ENCODE peak calls at places on chromosomes 16 and 17, in nine cellular contexts. One of them, this sample, is unnamed. For H3K4me1, the result is how much of the 10 kb centered on the place peaks cover.

GRCh38 chr16:72474511-72475123 is 302.7 kb upstream of the PMFBP1 start:
- DNase-seq in H1: no peak
- DNase-seq in neuronal stem cell: no peak
- DNase-seq in MM.1S: peak
- DNase-seq in IMR-90: peak
- DNase-seq in fibroblast of lung: peak
- DNase-seq in PC-3: peak
- DNase-seq in GM23248: peak
- DNase-seq in OCI-LY7: no peak
- DNase-seq in this sample: no peak

GRCh38 chr16:81694494-81695285 is 84.4 kb upstream of the PLCG2 start:
- DNase-seq in H1: no peak
- DNase-seq in neuronal stem cell: no peak
- DNase-seq in MM.1S: no peak
- DNase-seq in IMR-90: no peak
- DNase-seq in fibroblast of lung: no peak
- DNase-seq in PC-3: no peak
- DNase-seq in GM23248: no peak
- DNase-seq in OCI-LY7: no peak
- DNase-seq in this sample: no peak

GRCh38 chr16:49442805-49443204 is 69.2 kb downstream of the C16orf78 start:
- DNase-seq in H1: no peak
- DNase-seq in neuronal stem cell: no peak
- DNase-seq in MM.1S: no peak
- DNase-seq in IMR-90: no peak
- DNase-seq in fibroblast of lung: no peak
- DNase-seq in PC-3: no peak
- DNase-seq in GM23248: no peak
- DNase-seq in OCI-LY7: no peak
- DNase-seq in this sample: no peak

GRCh38 chr17:56203430-56203829 is 50.2 kb downstream of the ANKFN1 start:
- DNase-seq in H1: no peak
- DNase-seq in neuronal stem cell: no peak
- DNase-seq in MM.1S: peak
- DNase-seq in IMR-90: no peak
- DNase-seq in fibroblast of lung: no peak
- DNase-seq in PC-3: peak
- DNase-seq in GM23248: peak
- DNase-seq in OCI-LY7: peak
- DNase-seq in this sample: no peak

GRCh38 chr17:76911299-76912007 is 43.2 kb downstream of the MGAT5B start:
- DNase-seq in H1: no peak
- DNase-seq in neuronal stem cell: no peak
- DNase-seq in MM.1S: no peak
- DNase-seq in IMR-90: no peak
- DNase-seq in fibroblast of lung: no peak
- DNase-seq in PC-3: no peak
- DNase-seq in GM23248: no peak
- DNase-seq in OCI-LY7: no peak
- DNase-seq in this sample: no peak

GRCh38 chr17:57899822-57900221 is 50.0 kb upstream of the MRPS23 start:
- DNase-seq in H1: no peak
- DNase-seq in neuronal stem cell: no peak
- DNase-seq in MM.1S: no peak
- DNase-seq in IMR-90: no peak
- DNase-seq in fibroblast of lung: no peak
- DNase-seq in PC-3: peak
- DNase-seq in GM23248: peak
- DNase-seq in OCI-LY7: no peak
- DNase-seq in this sample: no peak

GRCh38 chr16:371729-372521 is 1.6 kb upstream of the MRPL28 start:
- DNase-seq in H1: no peak
- DNase-seq in neuronal stem cell: no peak
- DNase-seq in MM.1S: no peak
- DNase-seq in IMR-90: no peak
- DNase-seq in fibroblast of lung: no peak
- DNase-seq in PC-3: no peak
- DNase-seq in GM23248: no peak
- DNase-seq in OCI-LY7: no peak
- DNase-seq in this sample: no peak

GRCh38 chr17:12485361-12485911 is 180.3 kb upstream of the MYOCD start:
- DNase-seq in H1: no peak
- DNase-seq in neuronal stem cell: no peak
- DNase-seq in MM.1S: no peak
- DNase-seq in IMR-90: peak
- DNase-seq in fibroblast of lung: peak
- DNase-seq in PC-3: no peak
- DNase-seq in GM23248: no peak
- DNase-seq in OCI-LY7: no peak
- DNase-seq in this sample: no peak

GRCh38 chr17:36918260-36918691 is 19.0 kb upstream of the LHX1 start:
- DNase-seq in H1: no peak
- DNase-seq in neuronal stem cell: no peak
- DNase-seq in MM.1S: no peak
- DNase-seq in IMR-90: peak
- DNase-seq in fibroblast of lung: peak
- DNase-seq in PC-3: no peak
- DNase-seq in GM23248: peak
- DNase-seq in OCI-LY7: no peak
- DNase-seq in this sample: no peak

GRCh38 chr16:89193021-89193575 is 7.2 kb downstream of the SLC22A31 start:
- DNase-seq in H1: peak
- DNase-seq in neuronal stem cell: no peak
- DNase-seq in MM.1S: peak
- DNase-seq in IMR-90: peak
- DNase-seq in fibroblast of lung: peak
- DNase-seq in PC-3: peak
- DNase-seq in GM23248: peak
- DNase-seq in OCI-LY7: peak
- DNase-seq in this sample: peak

GRCh38 chr16:11052080-11052808 is 107.9 kb downstream of the CLEC16A start:
- DNase-seq in H1: no peak
- DNase-seq in neuronal stem cell: no peak
- DNase-seq in MM.1S: no peak
- DNase-seq in IMR-90: no peak
- DNase-seq in fibroblast of lung: no peak
- DNase-seq in PC-3: no peak
- DNase-seq in GM23248: no peak
- DNase-seq in OCI-LY7: no peak
- DNase-seq in this sample: no peak

GRCh38 chr17:59456923-59457615 is 108.3 kb upstream of the DHX40 start:
- DNase-seq in H1: no peak
- DNase-seq in neuronal stem cell: no peak
- DNase-seq in MM.1S: no peak
- DNase-seq in IMR-90: no peak
- DNase-seq in fibroblast of lung: no peak
- DNase-seq in PC-3: no peak
- DNase-seq in GM23248: no peak
- DNase-seq in OCI-LY7: no peak
- DNase-seq in this sample: no peak

GRCh38 chr16:64196444-64196843 is 925.4 kb downstream of the CDH11 start:
- DNase-seq in H1: no peak
- DNase-seq in neuronal stem cell: no peak
- DNase-seq in MM.1S: no peak
- DNase-seq in IMR-90: peak
- DNase-seq in fibroblast of lung: peak
- DNase-seq in PC-3: no peak
- DNase-seq in GM23248: peak
- DNase-seq in OCI-LY7: no peak
- DNase-seq in this sample: no peak

GRCh38 chr17:39156491-39156890 is 5.1 kb upstream of the PLXDC1 start:
- DNase-seq in H1: no peak
- DNase-seq in neuronal stem cell: no peak
- DNase-seq in MM.1S: no peak
- DNase-seq in IMR-90: no peak
- DNase-seq in fibroblast of lung: no peak
- DNase-seq in PC-3: no peak
- DNase-seq in GM23248: no peak
- DNase-seq in OCI-LY7: no peak
- DNase-seq in this sample: no peak

GRCh38 chr16:46745594-46745993 is 2.5 kb downstream of the MYLK3 start:
- DNase-seq in H1: no peak
- DNase-seq in neuronal stem cell: no peak
- DNase-seq in MM.1S: no peak
- DNase-seq in IMR-90: no peak
- DNase-seq in fibroblast of lung: no peak
- DNase-seq in PC-3: no peak
- DNase-seq in GM23248: no peak
- DNase-seq in OCI-LY7: no peak
- DNase-seq in this sample: no peak

GRCh38 chr17:67974186-67974585 is 22.1 kb downstream of the C17orf58 start:
- DNase-seq in H1: no peak
- DNase-seq in neuronal stem cell: no peak
- DNase-seq in MM.1S: no peak
- DNase-seq in IMR-90: no peak
- DNase-seq in fibroblast of lung: no peak
- DNase-seq in PC-3: no peak
- DNase-seq in GM23248: no peak
- DNase-seq in OCI-LY7: no peak
- DNase-seq in this sample: no peak

GRCh38 chr17:77929871-77930436 is 28.5 kb upstream of the TNRC6C start:
- DNase-seq in H1: no peak
- DNase-seq in neuronal stem cell: no peak
- DNase-seq in MM.1S: no peak
- DNase-seq in IMR-90: no peak
- DNase-seq in fibroblast of lung: no peak
- DNase-seq in PC-3: no peak
- DNase-seq in GM23248: no peak
- DNase-seq in OCI-LY7: no peak
- DNase-seq in this sample: no peak

GRCh38 chr17:77936881-77937280 is 21.6 kb upstream of the TNRC6C start:
- DNase-seq in H1: no peak
- DNase-seq in neuronal stem cell: no peak
- DNase-seq in MM.1S: no peak
- DNase-seq in IMR-90: no peak
- DNase-seq in fibroblast of lung: no peak
- DNase-seq in PC-3: no peak
- DNase-seq in GM23248: no peak
- DNase-seq in OCI-LY7: no peak
- DNase-seq in this sample: no peak

GRCh38 chr17:77933777-77934398 is 24.6 kb upstream of the TNRC6C start:
- DNase-seq in H1: no peak
- DNase-seq in neuronal stem cell: no peak
- DNase-seq in MM.1S: no peak
- DNase-seq in IMR-90: no peak
- DNase-seq in fibroblast of lung: no peak
- DNase-seq in PC-3: no peak
- DNase-seq in GM23248: no peak
- DNase-seq in OCI-LY7: no peak
- DNase-seq in this sample: no peak

GRCh38 chr17:77930780-77931768 is 27.4 kb upstream of the TNRC6C start:
- DNase-seq in H1: no peak
- DNase-seq in neuronal stem cell: no peak
- DNase-seq in MM.1S: no peak
- DNase-seq in IMR-90: no peak
- DNase-seq in fibroblast of lung: no peak
- DNase-seq in PC-3: no peak
- DNase-seq in GM23248: no peak
- DNase-seq in OCI-LY7: no peak
- DNase-seq in this sample: no peak

DNA sequence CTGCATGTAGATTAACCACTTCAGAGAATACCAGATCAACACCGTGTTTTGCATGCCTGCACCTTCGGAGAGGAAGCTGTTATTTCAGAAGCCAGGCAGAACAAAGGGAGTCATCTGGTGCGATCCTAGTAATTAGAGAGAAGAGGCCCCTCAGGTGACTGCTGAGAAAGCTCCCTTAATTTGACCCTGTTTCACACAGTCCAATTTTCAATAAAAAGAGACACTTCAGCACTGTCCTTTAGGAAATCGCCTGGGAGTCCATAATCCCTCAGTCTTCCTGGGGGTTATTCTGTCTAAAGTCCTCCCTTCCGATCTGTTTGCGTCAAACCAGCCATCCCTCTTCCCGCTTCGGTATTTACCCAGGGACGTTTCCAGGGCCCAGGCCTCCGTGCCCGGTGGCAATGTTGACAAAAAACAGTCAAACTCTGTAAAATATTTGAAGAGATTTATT is 23.4 kb upstream of the TNRC6C start:
- DNase-seq in H1: no peak
- DNase-seq in neuronal stem cell: no peak
- DNase-seq in MM.1S: no peak
- DNase-seq in IMR-90: no peak
- DNase-seq in fibroblast of lung: no peak
- DNase-seq in PC-3: no peak
- DNase-seq in GM23248: no peak
- DNase-seq in OCI-LY7: no peak
- DNase-seq in this sample: no peak
- H3K4me1 ChIP-seq in H1: under half
- H3K4me1 ChIP-seq in neuronal stem cell: under half
- H3K4me1 ChIP-seq in MM.1S: under half
- H3K4me1 ChIP-seq in IMR-90: under half
- H3K4me1 ChIP-seq in fibroblast of lung: under half
- H3K4me1 ChIP-seq in PC-3: under half
- H3K4me1 ChIP-seq in GM23248: under half
- H3K4me1 ChIP-seq in OCI-LY7: under half
- H3K4me1 ChIP-seq in this sample: under half

DNA sequence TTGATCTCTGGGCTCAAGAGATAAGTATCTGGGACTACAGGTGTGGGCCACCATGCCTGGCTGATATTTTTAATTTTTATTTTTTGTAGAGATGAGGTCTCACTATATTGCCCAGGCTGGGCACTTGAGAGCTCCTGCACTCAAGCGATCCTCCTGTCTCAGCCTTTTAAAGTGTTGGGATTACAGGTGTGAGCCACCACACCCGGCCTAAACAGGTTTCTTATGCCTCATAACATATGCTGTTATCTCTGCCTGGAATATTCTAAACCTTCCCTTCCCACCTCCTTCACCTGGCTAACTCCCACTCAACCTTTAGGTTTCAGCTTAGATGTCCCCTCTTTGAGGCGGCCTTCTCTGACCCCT is 8.7 kb upstream of the CNP start:
- DNase-seq in H1: no peak
- DNase-seq in neuronal stem cell: no peak
- DNase-seq in MM.1S: no peak
- DNase-seq in IMR-90: no peak
- DNase-seq in fibroblast of lung: no peak
- DNase-seq in PC-3: no peak
- DNase-seq in GM23248: no peak
- DNase-seq in OCI-LY7: no peak
- DNase-seq in this sample: no peak
- H2AFZ ChIP-seq in H1: no peak
- H2AFZ ChIP-seq in neuronal stem cell: no peak
- H2AFZ ChIP-seq in MM.1S: no peak
- H2AFZ ChIP-seq in IMR-90: peak
- H2AFZ ChIP-seq in fibroblast of lung: no peak
- H2AFZ ChIP-seq in PC-3: no peak
- H2AFZ ChIP-seq in GM23248: no peak
- H2AFZ ChIP-seq in OCI-LY7: no peak
- H2AFZ ChIP-seq in this sample: peak

GRCh38 chr17:6072157-6072556 is 2.0 kb downstream of the WSCD1 start:
- DNase-seq in H1: no peak
- DNase-seq in neuronal stem cell: no peak
- DNase-seq in MM.1S: no peak
- DNase-seq in IMR-90: no peak
- DNase-seq in fibroblast of lung: no peak
- DNase-seq in PC-3: peak
- DNase-seq in GM23248: peak
- DNase-seq in OCI-LY7: no peak
- DNase-seq in this sample: no peak
- H3K4me1 ChIP-seq in H1: under half
- H3K4me1 ChIP-seq in neuronal stem cell: under half
- H3K4me1 ChIP-seq in MM.1S: under half
- H3K4me1 ChIP-seq in IMR-90: under half
- H3K4me1 ChIP-seq in fibroblast of lung: under half
- H3K4me1 ChIP-seq in PC-3: under half
- H3K4me1 ChIP-seq in GM23248: under half
- H3K4me1 ChIP-seq in OCI-LY7: under half
- H3K4me1 ChIP-seq in this sample: under half

GRCh38 chr16:85196976-85197375 is 84.7 kb upstream of the CIBAR2 start:
- DNase-seq in H1: no peak
- DNase-seq in neuronal stem cell: no peak
- DNase-seq in MM.1S: no peak
- DNase-seq in IMR-90: no peak
- DNase-seq in fibroblast of lung: no peak
- DNase-seq in PC-3: no peak
- DNase-seq in GM23248: no peak
- DNase-seq in OCI-LY7: no peak
- DNase-seq in this sample: no peak
- H2AFZ ChIP-seq in H1: no peak
- H2AFZ ChIP-seq in neuronal stem cell: no peak
- H2AFZ ChIP-seq in MM.1S: no peak
- H2AFZ ChIP-seq in IMR-90: no peak
- H2AFZ ChIP-seq in fibroblast of lung: no peak
- H2AFZ ChIP-seq in PC-3: no peak
- H2AFZ ChIP-seq in GM23248: no peak
- H2AFZ ChIP-seq in OCI-LY7: no peak
- H2AFZ ChIP-seq in this sample: no peak